ENCODE peak calls at places on chromosomes 6 and 20, in seven cellular contexts. One of them, this sample, is unnamed.

GRCh38 chr6:110617057-110617456 is 140.6 kb upstream of the SLC22A16 start:
- DNase-seq in CD4-positive, alpha-beta T cell: no peak
- DNase-seq in CD14-positive monocyte: no peak
- DNase-seq in prostate gland: no peak
- DNase-seq in GM03348: no peak
- DNase-seq in central memory CD8-positive, alpha-beta T cell: no peak
- DNase-seq in AG09309: no peak
- DNase-seq in this sample: no peak

GRCh38 chr20:25485872-25486271 is 78.4 kb downstream of the GINS1 start:
- DNase-seq in CD4-positive, alpha-beta T cell: no peak
- DNase-seq in CD14-positive monocyte: no peak
- DNase-seq in prostate gland: no peak
- DNase-seq in GM03348: no peak
- DNase-seq in central memory CD8-positive, alpha-beta T cell: no peak
- DNase-seq in AG09309: no peak
- DNase-seq in this sample: no peak

GRCh38 chr6:71403422-71404134 is 115.0 kb downstream of the OGFRL1 start:
- DNase-seq in CD4-positive, alpha-beta T cell: no peak
- DNase-seq in CD14-positive monocyte: no peak
- DNase-seq in prostate gland: no peak
- DNase-seq in GM03348: no peak
- DNase-seq in central memory CD8-positive, alpha-beta T cell: no peak
- DNase-seq in AG09309: no peak
- DNase-seq in this sample: no peak

GRCh38 chr6:43728586-43728985 is 41.0 kb upstream of the MRPS18A start:
- DNase-seq in CD4-positive, alpha-beta T cell: no peak
- DNase-seq in CD14-positive monocyte: no peak
- DNase-seq in prostate gland: no peak
- DNase-seq in GM03348: no peak
- DNase-seq in central memory CD8-positive, alpha-beta T cell: no peak
- DNase-seq in AG09309: no peak
- DNase-seq in this sample: no peak

GRCh38 chr6:72873438-72873837 is 251.6 kb downstream of the KCNQ5 start:
- DNase-seq in CD4-positive, alpha-beta T cell: no peak
- DNase-seq in CD14-positive monocyte: no peak
- DNase-seq in prostate gland: no peak
- DNase-seq in GM03348: no peak
- DNase-seq in central memory CD8-positive, alpha-beta T cell: no peak
- DNase-seq in AG09309: no peak
- DNase-seq in this sample: no peak

GRCh38 chr6:399785-400517 is 8.4 kb downstream of the IRF4 start:
- DNase-seq in CD4-positive, alpha-beta T cell: peak
- DNase-seq in CD14-positive monocyte: no peak
- DNase-seq in prostate gland: no peak
- DNase-seq in GM03348: no peak
- DNase-seq in central memory CD8-positive, alpha-beta T cell: no peak
- DNase-seq in AG09309: no peak
- DNase-seq in this sample: no peak

GRCh38 chr20:25496968-25497401 is 88.3 kb downstream of the NINL start:
- DNase-seq in CD4-positive, alpha-beta T cell: no peak
- DNase-seq in CD14-positive monocyte: no peak
- DNase-seq in prostate gland: peak
- DNase-seq in GM03348: no peak
- DNase-seq in central memory CD8-positive, alpha-beta T cell: no peak
- DNase-seq in AG09309: no peak
- DNase-seq in this sample: no peak

GRCh38 chr6:6781172-6781876 is 192.8 kb downstream of the LY86 start:
- DNase-seq in CD4-positive, alpha-beta T cell: no peak
- DNase-seq in CD14-positive monocyte: no peak
- DNase-seq in prostate gland: no peak
- DNase-seq in GM03348: peak
- DNase-seq in central memory CD8-positive, alpha-beta T cell: no peak
- DNase-seq in AG09309: peak
- DNase-seq in this sample: no peak

GRCh38 chr20:51136326-51136725 is 113.4 kb upstream of the KCNG1 start:
- DNase-seq in CD4-positive, alpha-beta T cell: no peak
- DNase-seq in CD14-positive monocyte: no peak
- DNase-seq in prostate gland: no peak
- DNase-seq in GM03348: no peak
- DNase-seq in central memory CD8-positive, alpha-beta T cell: no peak
- DNase-seq in AG09309: no peak
- DNase-seq in this sample: no peak

GRCh38 chr20:59365611-59366284 is 65.3 kb downstream of the EDN3 start:
- DNase-seq in CD4-positive, alpha-beta T cell: no peak
- DNase-seq in CD14-positive monocyte: no peak
- DNase-seq in prostate gland: no peak
- DNase-seq in GM03348: no peak
- DNase-seq in central memory CD8-positive, alpha-beta T cell: no peak
- DNase-seq in AG09309: no peak
- DNase-seq in this sample: no peak

GRCh38 chr20:12670292-12670691 is 338.5 kb upstream of the SPTLC3 start:
- DNase-seq in CD4-positive, alpha-beta T cell: no peak
- DNase-seq in CD14-positive monocyte: no peak
- DNase-seq in prostate gland: no peak
- DNase-seq in GM03348: no peak
- DNase-seq in central memory CD8-positive, alpha-beta T cell: no peak
- DNase-seq in AG09309: no peak
- DNase-seq in this sample: no peak

GRCh38 chr6:132530293-132530974 is 7.6 kb upstream of the TAAR9 start:
- DNase-seq in CD4-positive, alpha-beta T cell: peak
- DNase-seq in CD14-positive monocyte: peak
- DNase-seq in prostate gland: peak
- DNase-seq in GM03348: peak
- DNase-seq in central memory CD8-positive, alpha-beta T cell: peak
- DNase-seq in AG09309: peak
- DNase-seq in this sample: no peak

GRCh38 chr6:134379086-134379485 is 61.2 kb upstream of the SGK1 start:
- DNase-seq in CD4-positive, alpha-beta T cell: no peak
- DNase-seq in CD14-positive monocyte: no peak
- DNase-seq in prostate gland: peak
- DNase-seq in GM03348: no peak
- DNase-seq in central memory CD8-positive, alpha-beta T cell: no peak
- DNase-seq in AG09309: no peak
- DNase-seq in this sample: no peak

GRCh38 chr6:10801224-10801848 is 37.0 kb downstream of the MAK start:
- DNase-seq in CD4-positive, alpha-beta T cell: peak
- DNase-seq in CD14-positive monocyte: peak
- DNase-seq in prostate gland: peak
- DNase-seq in GM03348: peak
- DNase-seq in central memory CD8-positive, alpha-beta T cell: peak
- DNase-seq in AG09309: peak
- DNase-seq in this sample: no peak

GRCh38 chr20:35635652-35636051 is 20.0 kb downstream of the SPAG4 start:
- DNase-seq in CD4-positive, alpha-beta T cell: no peak
- DNase-seq in CD14-positive monocyte: no peak
- DNase-seq in prostate gland: no peak
- DNase-seq in GM03348: no peak
- DNase-seq in central memory CD8-positive, alpha-beta T cell: no peak
- DNase-seq in AG09309: no peak
- DNase-seq in this sample: no peak

GRCh38 chr6:80163754-80164187 is 57.3 kb downstream of the BCKDHB start:
- DNase-seq in CD4-positive, alpha-beta T cell: no peak
- DNase-seq in CD14-positive monocyte: no peak
- DNase-seq in prostate gland: no peak
- DNase-seq in GM03348: peak
- DNase-seq in central memory CD8-positive, alpha-beta T cell: no peak
- DNase-seq in AG09309: peak
- DNase-seq in this sample: no peak

GRCh38 chr20:62561182-62561581 is 81.1 kb upstream of the SLCO4A1 start:
- DNase-seq in CD4-positive, alpha-beta T cell: no peak
- DNase-seq in CD14-positive monocyte: no peak
- DNase-seq in prostate gland: no peak
- DNase-seq in GM03348: no peak
- DNase-seq in central memory CD8-positive, alpha-beta T cell: no peak
- DNase-seq in AG09309: no peak
- DNase-seq in this sample: no peak

GRCh38 chr6:146905313-146905712 is 298.9 kb upstream of the STXBP5 start:
- DNase-seq in CD4-positive, alpha-beta T cell: no peak
- DNase-seq in CD14-positive monocyte: no peak
- DNase-seq in prostate gland: peak
- DNase-seq in GM03348: peak
- DNase-seq in central memory CD8-positive, alpha-beta T cell: no peak
- DNase-seq in AG09309: peak
- DNase-seq in this sample: no peak

GRCh38 chr6:133130863-133131262 is 110.3 kb upstream of the EYA4 start:
- DNase-seq in CD4-positive, alpha-beta T cell: no peak
- DNase-seq in CD14-positive monocyte: no peak
- DNase-seq in prostate gland: peak
- DNase-seq in GM03348: no peak
- DNase-seq in central memory CD8-positive, alpha-beta T cell: no peak
- DNase-seq in AG09309: no peak
- DNase-seq in this sample: no peak

GRCh38 chr6:169253745-169254238 is at the start of gene THBS2:
- DNase-seq in CD4-positive, alpha-beta T cell: no peak
- DNase-seq in CD14-positive monocyte: no peak
- DNase-seq in prostate gland: no peak
- DNase-seq in GM03348: peak
- DNase-seq in central memory CD8-positive, alpha-beta T cell: no peak
- DNase-seq in AG09309: peak
- DNase-seq in this sample: no peak

GRCh38 chr20:21396921-21397340 is 395 bp downstream of the NKX2-4 start:
- DNase-seq in CD4-positive, alpha-beta T cell: no peak
- DNase-seq in CD14-positive monocyte: no peak
- DNase-seq in prostate gland: no peak
- DNase-seq in GM03348: peak
- DNase-seq in central memory CD8-positive, alpha-beta T cell: no peak
- DNase-seq in AG09309: no peak
- DNase-seq in this sample: no peak

GRCh38 chr6:7579850-7580249 is 10.1 kb upstream of the SNRNP48 start:
- DNase-seq in CD4-positive, alpha-beta T cell: no peak
- DNase-seq in CD14-positive monocyte: no peak
- DNase-seq in prostate gland: no peak
- DNase-seq in GM03348: no peak
- DNase-seq in central memory CD8-positive, alpha-beta T cell: no peak
- DNase-seq in AG09309: no peak
- DNase-seq in this sample: no peak

GRCh38 chr6:139017227-139017626 is 11.3 kb upstream of the ABRACL start:
- DNase-seq in CD4-positive, alpha-beta T cell: no peak
- DNase-seq in CD14-positive monocyte: no peak
- DNase-seq in prostate gland: peak
- DNase-seq in GM03348: no peak
- DNase-seq in central memory CD8-positive, alpha-beta T cell: no peak
- DNase-seq in AG09309: no peak
- DNase-seq in this sample: no peak

GRCh38 chr6:155014715-155015300 is 19.7 kb downstream of the TIAM2 start:
- DNase-seq in CD4-positive, alpha-beta T cell: no peak
- DNase-seq in CD14-positive monocyte: no peak
- DNase-seq in prostate gland: no peak
- DNase-seq in GM03348: no peak
- DNase-seq in central memory CD8-positive, alpha-beta T cell: no peak
- DNase-seq in AG09309: no peak
- DNase-seq in this sample: no peak

GRCh38 chr6:144585217-144585814 is 300.2 kb downstream of the UTRN start:
- DNase-seq in CD4-positive, alpha-beta T cell: no peak
- DNase-seq in CD14-positive monocyte: no peak
- DNase-seq in prostate gland: no peak
- DNase-seq in GM03348: peak
- DNase-seq in central memory CD8-positive, alpha-beta T cell: no peak
- DNase-seq in AG09309: no peak
- DNase-seq in this sample: no peak

GRCh38 chr20:40393680-40394079 is 295.4 kb downstream of the MAFB start:
- DNase-seq in CD4-positive, alpha-beta T cell: no peak
- DNase-seq in CD14-positive monocyte: no peak
- DNase-seq in prostate gland: no peak
- DNase-seq in GM03348: no peak
- DNase-seq in central memory CD8-positive, alpha-beta T cell: no peak
- DNase-seq in AG09309: no peak
- DNase-seq in this sample: no peak

GRCh38 chr6:144286503-144287393 is 1.6 kb downstream of the UTRN start:
- DNase-seq in CD4-positive, alpha-beta T cell: no peak
- DNase-seq in CD14-positive monocyte: no peak
- DNase-seq in prostate gland: peak
- DNase-seq in GM03348: peak
- DNase-seq in central memory CD8-positive, alpha-beta T cell: no peak
- DNase-seq in AG09309: peak
- DNase-seq in this sample: no peak

GRCh38 chr6:2959909-2960719 is 11.3 kb downstream of the SERPINB6 start:
- DNase-seq in CD4-positive, alpha-beta T cell: no peak
- DNase-seq in CD14-positive monocyte: no peak
- DNase-seq in prostate gland: peak
- DNase-seq in GM03348: peak
- DNase-seq in central memory CD8-positive, alpha-beta T cell: no peak
- DNase-seq in AG09309: peak
- DNase-seq in this sample: no peak

GRCh38 chr6:100454571-100455229 is 10.0 kb downstream of the SIM1 start:
- DNase-seq in CD4-positive, alpha-beta T cell: no peak
- DNase-seq in CD14-positive monocyte: no peak
- DNase-seq in prostate gland: no peak
- DNase-seq in GM03348: no peak
- DNase-seq in central memory CD8-positive, alpha-beta T cell: no peak
- DNase-seq in AG09309: no peak
- DNase-seq in this sample: no peak

GRCh38 chr6:2857580-2858337 is 16.1 kb upstream of the SERPINB1 start:
- DNase-seq in CD4-positive, alpha-beta T cell: peak
- DNase-seq in CD14-positive monocyte: peak
- DNase-seq in prostate gland: no peak
- DNase-seq in GM03348: no peak
- DNase-seq in central memory CD8-positive, alpha-beta T cell: peak
- DNase-seq in AG09309: no peak
- DNase-seq in this sample: no peak

GRCh38 chr6:165834613-165835259 is 171.7 kb upstream of the PDE10A start:
- DNase-seq in CD4-positive, alpha-beta T cell: no peak
- DNase-seq in CD14-positive monocyte: no peak
- DNase-seq in prostate gland: peak
- DNase-seq in GM03348: no peak
- DNase-seq in central memory CD8-positive, alpha-beta T cell: no peak
- DNase-seq in AG09309: no peak
- DNase-seq in this sample: no peak

GRCh38 chr6:80425089-80425823 is 318.8 kb downstream of the BCKDHB start:
- DNase-seq in CD4-positive, alpha-beta T cell: no peak
- DNase-seq in CD14-positive monocyte: no peak
- DNase-seq in prostate gland: no peak
- DNase-seq in GM03348: peak
- DNase-seq in central memory CD8-positive, alpha-beta T cell: no peak
- DNase-seq in AG09309: peak
- DNase-seq in this sample: no peak

GRCh38 chr20:49595811-49596545 is 28.0 kb upstream of the PTGIS start:
- DNase-seq in CD4-positive, alpha-beta T cell: no peak
- DNase-seq in CD14-positive monocyte: no peak
- DNase-seq in prostate gland: no peak
- DNase-seq in GM03348: peak
- DNase-seq in central memory CD8-positive, alpha-beta T cell: no peak
- DNase-seq in AG09309: no peak
- DNase-seq in this sample: no peak

GRCh38 chr6:105484238-105485161 is 81.6 kb upstream of the PREP start:
- DNase-seq in CD4-positive, alpha-beta T cell: no peak
- DNase-seq in CD14-positive monocyte: no peak
- DNase-seq in prostate gland: no peak
- DNase-seq in GM03348: peak
- DNase-seq in central memory CD8-positive, alpha-beta T cell: no peak
- DNase-seq in AG09309: no peak
- DNase-seq in this sample: no peak

GRCh38 chr20:63233061-63233344 is 2.7 kb upstream of the BIRC7 start:
- DNase-seq in CD4-positive, alpha-beta T cell: no peak
- DNase-seq in CD14-positive monocyte: no peak
- DNase-seq in prostate gland: no peak
- DNase-seq in GM03348: no peak
- DNase-seq in central memory CD8-positive, alpha-beta T cell: no peak
- DNase-seq in AG09309: no peak
- DNase-seq in this sample: no peak

GRCh38 chr6:33272358-33273128 is 668 bp downstream of the RPS18 start:
- DNase-seq in CD4-positive, alpha-beta T cell: no peak
- DNase-seq in CD14-positive monocyte: no peak
- DNase-seq in prostate gland: no peak
- DNase-seq in GM03348: no peak
- DNase-seq in central memory CD8-positive, alpha-beta T cell: no peak
- DNase-seq in AG09309: no peak
- DNase-seq in this sample: no peak

This sample was measured in esophagus squamous epithelium.